ENCODE peak calls at places on chromosomes 6 and 20, in nine cellular contexts. One of them, this sample, is unnamed.
A peak's percentile ranks its signal among the peaks of the same experiment; 100 is the strongest.

GRCh38 chr6:90080876-90081464 is 186.7 kb downstream of the GJA10 start:
- DNase-seq in breast epithelium: no peak
- DNase-seq in HL-60: no peak
- DNase-seq in esophagus muscularis mucosa: no peak
- DNase-seq in spleen: no peak
- DNase-seq in GM12892: no peak
- DNase-seq in Panc1: no peak
- DNase-seq in prostate gland: no peak
- DNase-seq in HCT116: no peak
- DNase-seq in this sample: no peak

GRCh38 chr6:75381878-75382633 is 97.5 kb upstream of the TMEM30A start:
- DNase-seq in breast epithelium: no peak
- DNase-seq in HL-60: no peak
- DNase-seq in esophagus muscularis mucosa: no peak
- DNase-seq in spleen: no peak
- DNase-seq in GM12892: no peak
- DNase-seq in Panc1: no peak
- DNase-seq in prostate gland: no peak
- DNase-seq in HCT116: no peak
- DNase-seq in this sample: no peak

GRCh38 chr6:121633309-121633708 is 197.9 kb downstream of the GJA1 start:
- DNase-seq in breast epithelium: no peak
- DNase-seq in HL-60: no peak
- DNase-seq in esophagus muscularis mucosa: no peak
- DNase-seq in spleen: no peak
- DNase-seq in GM12892: no peak
- DNase-seq in Panc1: no peak
- DNase-seq in prostate gland: no peak
- DNase-seq in HCT116: no peak
- DNase-seq in this sample: no peak

GRCh38 chr6:131038612-131039344 is 24.3 kb downstream of the EPB41L2 start:
- DNase-seq in breast epithelium: no peak
- DNase-seq in HL-60: no peak
- DNase-seq in esophagus muscularis mucosa: no peak
- DNase-seq in spleen: no peak
- DNase-seq in GM12892: no peak
- DNase-seq in Panc1: no peak
- DNase-seq in prostate gland: no peak
- DNase-seq in HCT116: no peak
- DNase-seq in this sample: no peak

GRCh38 chr6:43856005-43856765 is 86.2 kb downstream of the VEGFA start:
- DNase-seq in breast epithelium: peak; percentile 29
- DNase-seq in HL-60: peak; percentile 45
- DNase-seq in esophagus muscularis mucosa: no peak
- DNase-seq in spleen: no peak
- DNase-seq in GM12892: no peak
- DNase-seq in Panc1: no peak
- DNase-seq in prostate gland: no peak
- DNase-seq in HCT116: peak; percentile 21
- DNase-seq in this sample: no peak

GRCh38 chr6:101626264-101626663 is 232.8 kb downstream of the GRIK2 start:
- DNase-seq in breast epithelium: no peak
- DNase-seq in HL-60: no peak
- DNase-seq in esophagus muscularis mucosa: no peak
- DNase-seq in spleen: peak; percentile 37
- DNase-seq in GM12892: no peak
- DNase-seq in Panc1: no peak
- DNase-seq in prostate gland: no peak
- DNase-seq in HCT116: no peak
- DNase-seq in this sample: no peak

GRCh38 chr20:11333634-11334033 is 584.1 kb upstream of the BTBD3 start:
- DNase-seq in breast epithelium: no peak
- DNase-seq in HL-60: no peak
- DNase-seq in esophagus muscularis mucosa: no peak
- DNase-seq in spleen: no peak
- DNase-seq in GM12892: no peak
- DNase-seq in Panc1: no peak
- DNase-seq in prostate gland: no peak
- DNase-seq in HCT116: no peak
- DNase-seq in this sample: no peak

GRCh38 chr6:30592287-30592686 is 21.0 kb downstream of the ABCF1 start:
- DNase-seq in breast epithelium: no peak
- DNase-seq in HL-60: no peak
- DNase-seq in esophagus muscularis mucosa: no peak
- DNase-seq in spleen: no peak
- DNase-seq in GM12892: no peak
- DNase-seq in Panc1: no peak
- DNase-seq in prostate gland: no peak
- DNase-seq in HCT116: no peak
- DNase-seq in this sample: no peak

GRCh38 chr6:84652356-84653026 is 111.9 kb downstream of the TBX18 start:
- DNase-seq in breast epithelium: no peak
- DNase-seq in HL-60: no peak
- DNase-seq in esophagus muscularis mucosa: no peak
- DNase-seq in spleen: no peak
- DNase-seq in GM12892: no peak
- DNase-seq in Panc1: no peak
- DNase-seq in prostate gland: no peak
- DNase-seq in HCT116: no peak
- DNase-seq in this sample: no peak

GRCh38 chr20:39117486-39117885 is 155.3 kb downstream of the DHX35 start:
- DNase-seq in breast epithelium: no peak
- DNase-seq in HL-60: peak; percentile 22
- DNase-seq in esophagus muscularis mucosa: no peak
- DNase-seq in spleen: no peak
- DNase-seq in GM12892: no peak
- DNase-seq in Panc1: no peak
- DNase-seq in prostate gland: no peak
- DNase-seq in HCT116: peak; percentile 88
- DNase-seq in this sample: no peak

DNA sequence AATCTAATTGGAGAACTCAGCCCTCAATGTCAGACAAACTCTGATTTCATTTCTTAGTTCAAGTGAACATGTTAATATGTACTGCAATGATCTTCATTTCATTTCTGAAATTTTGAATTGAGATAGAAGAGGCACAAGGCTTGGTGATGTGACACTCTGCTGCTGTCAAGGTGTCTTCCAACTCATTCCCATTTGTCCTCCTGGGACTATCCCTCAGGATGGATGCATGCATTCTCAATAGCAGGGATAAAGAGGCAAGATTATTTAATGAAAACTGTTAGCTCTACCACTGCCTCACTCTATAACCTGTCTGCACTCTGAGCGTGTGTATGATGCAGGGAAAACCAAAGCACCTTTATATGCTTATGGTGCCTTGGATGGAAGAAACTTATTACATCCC is 78.7 kb downstream of the PLCB1 start:
- DNase-seq in breast epithelium: no peak
- DNase-seq in HL-60: no peak
- DNase-seq in esophagus muscularis mucosa: no peak
- DNase-seq in spleen: no peak
- DNase-seq in GM12892: no peak
- DNase-seq in Panc1: no peak
- DNase-seq in prostate gland: no peak
- DNase-seq in HCT116: no peak
- DNase-seq in this sample: no peak
- TF ChIP-seq POLR2AphosphoS5 in breast epithelium: no peak
- TF ChIP-seq POLR2AphosphoS5 in HL-60: no peak
- TF ChIP-seq POLR2AphosphoS5 in esophagus muscularis mucosa: no peak
- TF ChIP-seq POLR2AphosphoS5 in spleen: no peak
- TF ChIP-seq POLR2AphosphoS5 in GM12892: no peak
- TF ChIP-seq POLR2AphosphoS5 in Panc1: no peak
- TF ChIP-seq POLR2AphosphoS5 in prostate gland: no peak
- TF ChIP-seq POLR2AphosphoS5 in HCT116: no peak
- TF ChIP-seq POLR2AphosphoS5 in this sample: no peak

GRCh38 chr6:139395371-139395770 is 20.9 kb upstream of the CITED2 start:
- DNase-seq in breast epithelium: no peak
- DNase-seq in HL-60: no peak
- DNase-seq in esophagus muscularis mucosa: no peak
- DNase-seq in spleen: no peak
- DNase-seq in GM12892: no peak
- DNase-seq in Panc1: no peak
- DNase-seq in prostate gland: no peak
- DNase-seq in HCT116: no peak
- DNase-seq in this sample: no peak

GRCh38 chr6:139395891-139396299 is 21.4 kb upstream of the CITED2 start:
- DNase-seq in breast epithelium: no peak
- DNase-seq in HL-60: no peak
- DNase-seq in esophagus muscularis mucosa: no peak
- DNase-seq in spleen: no peak
- DNase-seq in GM12892: no peak
- DNase-seq in Panc1: no peak
- DNase-seq in prostate gland: no peak
- DNase-seq in HCT116: no peak
- DNase-seq in this sample: no peak

GRCh38 chr6:139394027-139394649 is 19.7 kb upstream of the CITED2 start:
- DNase-seq in breast epithelium: no peak
- DNase-seq in HL-60: no peak
- DNase-seq in esophagus muscularis mucosa: peak; percentile 47
- DNase-seq in spleen: no peak
- DNase-seq in GM12892: no peak
- DNase-seq in Panc1: no peak
- DNase-seq in prostate gland: no peak
- DNase-seq in HCT116: no peak
- DNase-seq in this sample: no peak

GRCh38 chr6:139402935-139403386 is 28.5 kb upstream of the CITED2 start:
- DNase-seq in breast epithelium: no peak
- DNase-seq in HL-60: no peak
- DNase-seq in esophagus muscularis mucosa: peak; percentile 91
- DNase-seq in spleen: no peak
- DNase-seq in GM12892: no peak
- DNase-seq in Panc1: no peak
- DNase-seq in prostate gland: no peak
- DNase-seq in HCT116: no peak
- DNase-seq in this sample: no peak

GRCh38 chr6:139398658-139399057 is 24.2 kb upstream of the CITED2 start:
- DNase-seq in breast epithelium: no peak
- DNase-seq in HL-60: no peak
- DNase-seq in esophagus muscularis mucosa: peak; percentile 45
- DNase-seq in spleen: no peak
- DNase-seq in GM12892: no peak
- DNase-seq in Panc1: no peak
- DNase-seq in prostate gland: no peak
- DNase-seq in HCT116: no peak
- DNase-seq in this sample: no peak
- TF ChIP-seq POLR2AphosphoS5 in breast epithelium: no peak
- TF ChIP-seq POLR2AphosphoS5 in HL-60: no peak
- TF ChIP-seq POLR2AphosphoS5 in esophagus muscularis mucosa: peak; percentile 54
- TF ChIP-seq POLR2AphosphoS5 in spleen: peak; percentile 19
- TF ChIP-seq POLR2AphosphoS5 in GM12892: no peak
- TF ChIP-seq POLR2AphosphoS5 in Panc1: no peak
- TF ChIP-seq POLR2AphosphoS5 in prostate gland: no peak
- TF ChIP-seq POLR2AphosphoS5 in HCT116: no peak
- TF ChIP-seq POLR2AphosphoS5 in this sample: no peak

DNA sequence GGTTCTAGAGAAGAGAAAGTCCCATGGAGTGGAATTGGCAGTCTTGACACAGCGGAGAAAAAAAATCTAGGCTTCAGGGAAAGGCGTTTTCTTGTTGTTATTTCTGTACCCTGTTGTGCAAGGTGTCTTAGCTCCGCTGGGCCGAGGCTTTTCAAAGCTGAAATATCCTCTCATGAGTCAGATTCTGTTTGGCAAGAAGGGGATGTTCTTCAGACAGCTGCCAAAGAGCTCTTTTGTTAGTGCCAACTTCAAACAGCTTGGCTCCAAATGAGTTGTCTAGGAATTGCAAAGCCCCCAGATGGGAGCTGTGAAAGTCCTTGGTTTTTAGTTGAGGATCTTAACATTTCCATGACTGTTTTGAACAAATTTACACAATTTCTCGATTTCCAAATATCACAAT is 45.6 kb downstream of the LRRN4 start:
- DNase-seq in breast epithelium: peak; percentile 45
- DNase-seq in HL-60: peak; percentile 66
- DNase-seq in esophagus muscularis mucosa: no peak
- DNase-seq in spleen: no peak
- DNase-seq in GM12892: no peak
- DNase-seq in Panc1: no peak
- DNase-seq in prostate gland: peak; percentile 58
- DNase-seq in HCT116: no peak
- DNase-seq in this sample: no peak
- TF ChIP-seq POLR2AphosphoS5 in breast epithelium: peak; percentile 88
- TF ChIP-seq POLR2AphosphoS5 in HL-60: no peak
- TF ChIP-seq POLR2AphosphoS5 in esophagus muscularis mucosa: peak; percentile 72
- TF ChIP-seq POLR2AphosphoS5 in spleen: no peak
- TF ChIP-seq POLR2AphosphoS5 in GM12892: no peak
- TF ChIP-seq POLR2AphosphoS5 in Panc1: no peak
- TF ChIP-seq POLR2AphosphoS5 in prostate gland: peak; percentile 81
- TF ChIP-seq POLR2AphosphoS5 in HCT116: no peak
- TF ChIP-seq POLR2AphosphoS5 in this sample: no peak

DNA sequence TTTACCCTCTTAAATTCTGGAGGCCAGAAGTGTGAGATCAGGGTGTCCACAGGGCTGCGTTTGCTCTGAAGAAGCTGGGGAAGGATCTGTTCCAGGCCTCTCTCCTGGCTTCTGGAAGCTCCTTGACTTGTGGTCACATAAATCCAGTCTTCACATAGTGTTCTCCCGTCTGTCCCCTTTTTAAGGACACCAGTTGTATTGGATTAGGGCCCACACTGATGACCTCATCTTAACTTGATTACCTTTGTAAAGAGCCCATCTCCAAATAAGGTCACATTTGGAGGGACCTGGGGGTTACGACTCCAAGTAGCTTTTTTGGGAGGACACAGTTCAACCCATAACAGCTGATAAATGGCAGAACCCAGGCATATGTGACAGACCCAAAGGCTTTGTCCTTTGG is 20.0 kb upstream of the WFDC2 start:
- DNase-seq in breast epithelium: no peak
- DNase-seq in HL-60: no peak
- DNase-seq in esophagus muscularis mucosa: no peak
- DNase-seq in spleen: no peak
- DNase-seq in GM12892: no peak
- DNase-seq in Panc1: no peak
- DNase-seq in prostate gland: no peak
- DNase-seq in HCT116: no peak
- DNase-seq in this sample: no peak
- TF ChIP-seq POLR2AphosphoS5 in breast epithelium: no peak
- TF ChIP-seq POLR2AphosphoS5 in HL-60: no peak
- TF ChIP-seq POLR2AphosphoS5 in esophagus muscularis mucosa: no peak
- TF ChIP-seq POLR2AphosphoS5 in spleen: no peak
- TF ChIP-seq POLR2AphosphoS5 in GM12892: no peak
- TF ChIP-seq POLR2AphosphoS5 in Panc1: no peak
- TF ChIP-seq POLR2AphosphoS5 in prostate gland: peak; percentile 86
- TF ChIP-seq POLR2AphosphoS5 in HCT116: no peak
- TF ChIP-seq POLR2AphosphoS5 in this sample: no peak

DNA sequence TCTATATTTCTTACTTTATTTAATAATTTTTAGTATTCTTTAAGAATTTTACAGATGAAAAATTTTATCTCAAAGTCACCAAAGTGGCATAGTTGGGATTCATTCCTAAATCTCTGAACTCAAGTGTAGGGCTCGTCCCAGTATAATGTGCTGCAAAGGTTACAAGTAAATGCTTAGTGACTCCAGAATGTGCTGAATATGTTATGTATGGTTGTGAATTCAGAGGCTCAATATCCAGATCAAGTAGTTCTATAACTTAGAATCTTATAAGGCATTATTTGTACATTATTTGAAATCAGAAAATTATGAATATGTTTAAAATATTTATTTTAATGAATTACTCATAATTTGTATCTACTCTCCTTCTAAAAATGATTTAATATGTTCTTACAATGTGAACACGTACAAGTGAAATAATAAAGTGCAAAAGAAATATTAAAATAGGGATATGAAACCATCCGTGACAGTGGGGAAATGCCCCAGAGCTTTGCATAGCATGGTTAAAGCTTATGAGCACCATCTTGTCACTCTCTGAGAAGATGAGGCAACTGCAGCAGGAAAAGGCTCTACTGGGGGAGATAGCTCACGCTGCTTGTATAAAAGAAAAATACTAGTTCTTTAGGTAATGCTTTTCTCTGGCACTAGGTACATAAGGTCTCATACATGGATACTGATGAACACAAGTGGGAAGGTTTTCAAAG is 259.0 kb downstream of the FOXC1 start:
- DNase-seq in breast epithelium: no peak
- DNase-seq in HL-60: no peak
- DNase-seq in esophagus muscularis mucosa: no peak
- DNase-seq in spleen: no peak
- DNase-seq in GM12892: peak; percentile 13
- DNase-seq in Panc1: no peak
- DNase-seq in prostate gland: no peak
- DNase-seq in HCT116: no peak
- DNase-seq in this sample: no peak
- TF ChIP-seq POLR2AphosphoS5 in breast epithelium: no peak
- TF ChIP-seq POLR2AphosphoS5 in HL-60: no peak
- TF ChIP-seq POLR2AphosphoS5 in esophagus muscularis mucosa: no peak
- TF ChIP-seq POLR2AphosphoS5 in spleen: no peak
- TF ChIP-seq POLR2AphosphoS5 in GM12892: no peak
- TF ChIP-seq POLR2AphosphoS5 in Panc1: no peak
- TF ChIP-seq POLR2AphosphoS5 in prostate gland: no peak
- TF ChIP-seq POLR2AphosphoS5 in HCT116: no peak
- TF ChIP-seq POLR2AphosphoS5 in this sample: no peak